ENCODE peak calls at places on chromosomes 12 and 14, in six cellular contexts. Y is GM12878, M is upper lobe of left lung, S is HepG2, F is K562, K is A549. U is an unnamed sample.
A peak's percentile ranks its signal among the peaks of the same experiment; 100 is the strongest.

GRCh38 chr14:24042733-24043132 is 9.1 kb upstream of the CARMIL3 start:
- ATAC-seq in M (no peak), F (no peak), Y (no peak), K (no peak), S (no peak), U (no peak)

GRCh38 chr12:66624806-66625205 is 54.1 kb downstream of the GRIP1 start:
- ATAC-seq in K (no peak), M (no peak), Y (peak; percentile 84), F (no peak), S (no peak), U (no peak)

GRCh38 chr14:56131865-56132830 is 13.9 kb downstream of the PELI2 start:
- ATAC-seq in M (peak; percentile 36), K (peak; percentile 38), S (no peak), F (no peak), Y (no peak), U (no peak)

GRCh38 chr14:71852201-71852600 is 80.0 kb upstream of the RGS6 start:
- ATAC-seq in S (no peak), M (no peak), Y (peak; percentile 15), K (no peak), F (no peak), U (no peak)

GRCh38 chr12:71664411-71665108 is 459 bp downstream of the THAP2 start:
- ATAC-seq in F (peak; percentile 11), S (peak; percentile 27), Y (peak; percentile 23), K (peak; percentile 30), M (no peak), U (no peak)

GRCh38 chr12:2642176-2642892 is 152.4 kb upstream of the FKBP4 start:
- ATAC-seq in M (no peak), Y (no peak), F (no peak), S (no peak), K (no peak), U (no peak)

GRCh38 chr14:95078841-95079240 is 78.5 kb downstream of the DICER1 start:
- ATAC-seq in S (no peak), Y (no peak), F (no peak), K (no peak), M (no peak), U (no peak)

GRCh38 chr12:97404549-97404948 is 58.1 kb upstream of the RMST start:
- ATAC-seq in M (peak; percentile 53), K (peak; percentile 92), F (no peak), S (peak; percentile 92), Y (peak; percentile 90), U (no peak)

GRCh38 chr12:116672842-116673516 is 64.9 kb downstream of the SPRING1 start:
- ATAC-seq in F (no peak), S (no peak), Y (peak; percentile 64), M (no peak), K (peak; percentile 23), U (no peak)

GRCh38 chr12:10989107-10989506 is 2.4 kb upstream of the TAS2R50 start:
- ATAC-seq in F (no peak), M (no peak), Y (no peak), S (no peak), K (no peak), U (no peak)

GRCh38 chr12:117093918-117094630 is 5.1 kb downstream of the TESC start:
- ATAC-seq in K (no peak), F (no peak), S (no peak), M (no peak), Y (no peak), U (no peak)

GRCh38 chr14:52222901-52223300 is 44.6 kb upstream of the PTGDR start:
- ATAC-seq in K (no peak), M (no peak), F (no peak), Y (no peak), S (peak; percentile 43), U (no peak)

GRCh38 chr14:93996130-93996695 is 888 bp upstream of the CCDC197 start:
- ATAC-seq in Y (no peak), F (no peak), M (no peak), K (no peak), S (no peak), U (no peak)

GRCh38 chr12:117119592-117120198 is 20.5 kb upstream of the TESC start:
- ATAC-seq in K (peak; percentile 86), M (peak; percentile 44), S (peak; percentile 81), F (peak; percentile 93), Y (peak; percentile 92), U (peak; percentile 65)

GRCh38 chr12:2248087-2248900 is 195.5 kb downstream of the CACNA1C start:
- ATAC-seq in S (peak; percentile 98), Y (peak; percentile 19), K (no peak), F (no peak), M (no peak), U (peak; percentile 80)

GRCh38 chr12:84813780-84814663 is 98.6 kb downstream of the SLC6A15 start:
- ATAC-seq in K (no peak), F (no peak), S (no peak), M (no peak), Y (peak; percentile 85), U (no peak)

GRCh38 chr12:95218852-95219171 is 1.2 kb downstream of the VEZT start:
- ATAC-seq in K (no peak), F (peak; percentile 3), Y (peak; percentile 34), S (no peak), M (no peak), U (no peak)

DNA sequence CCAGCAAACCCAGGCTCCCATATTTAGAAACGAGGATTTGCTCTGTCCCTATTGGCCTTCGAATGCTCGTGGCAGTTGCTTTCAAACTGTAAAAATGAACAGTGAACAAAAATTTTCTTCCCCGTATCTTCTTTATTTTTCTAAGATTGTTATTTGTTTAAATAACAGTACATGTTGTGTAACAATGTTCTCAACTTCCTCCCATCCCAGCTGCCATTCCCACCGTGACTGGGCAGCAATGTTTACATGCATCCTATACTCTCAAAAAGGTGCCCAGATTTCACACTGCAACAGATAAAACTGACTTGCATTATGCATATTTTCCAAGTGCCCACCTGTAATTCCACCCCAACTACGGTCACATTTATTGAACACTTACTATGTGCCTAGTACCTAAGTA is 12.8 kb downstream of the VCPKMT start:
- ATAC-seq in M (no peak), K (no peak), F (no peak), Y (no peak), S (no peak), U (no peak)
- H3K4me3 ChIP-seq in M (no peak overlapping the region), K (no peak overlapping the region), F (no peak overlapping the region), Y (no peak overlapping the region), S (no peak overlapping the region), U (no peak overlapping the region)

GRCh38 chr12:8687846-8688601 is 9.8 kb upstream of the RIMKLB start:
- ATAC-seq in S (no peak), M (peak; percentile 92), K (peak; percentile 97), Y (no peak), F (peak; percentile 51), U (peak; percentile 99)
- TF ChIP-seq POLR2A in S (no peak), M (no peak), K (no peak), Y (no peak), F (no peak), U (no peak)

GRCh38 chr14:76887196-76887595 is 61.0 kb downstream of the LRRC74A start:
- ATAC-seq in M (no peak), K (no peak), S (no peak), F (no peak), Y (no peak), U (no peak)

GRCh38 chr14:76884853-76885276 is 58.7 kb downstream of the LRRC74A start:
- ATAC-seq in F (no peak), S (no peak), M (peak; percentile 64), Y (no peak), K (peak; percentile 25), U (peak; percentile 85)

GRCh38 chr14:76882646-76883045 is 56.4 kb downstream of the LRRC74A start:
- ATAC-seq in K (no peak), F (no peak), S (no peak), Y (no peak), M (no peak), U (no peak)

GRCh38 chr14:76883437-76883836 is 57.2 kb downstream of the LRRC74A start:
- ATAC-seq in Y (no peak), S (no peak), K (no peak), M (no peak), F (no peak), U (no peak)

DNA sequence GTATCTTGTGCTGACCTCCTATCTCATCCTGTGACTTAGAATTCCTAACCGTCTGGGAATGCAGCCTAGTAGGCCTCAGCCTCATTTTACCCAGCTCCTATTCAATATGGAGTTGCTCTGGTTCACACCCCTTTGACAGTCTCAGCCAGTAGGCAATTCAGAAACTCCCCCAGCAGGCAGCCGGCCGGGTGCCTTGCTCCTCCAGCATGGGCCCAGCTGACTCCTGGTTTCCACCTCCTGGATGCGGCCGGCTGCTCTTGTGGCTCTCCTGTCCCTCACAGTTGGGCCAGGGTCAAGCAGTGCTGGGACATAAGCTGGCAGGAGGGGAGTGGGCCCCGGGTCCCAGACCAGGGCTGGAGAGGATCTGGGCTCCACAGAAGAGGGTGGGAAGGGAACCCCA is 58.2 kb downstream of the LRRC74A start:
- ATAC-seq in K (no peak), Y (no peak), F (no peak), S (no peak), M (no peak), U (no peak)
- TF ChIP-seq EP300 in K (no peak), Y (no peak), F (no peak), S (no peak), M (no peak), U (no peak)

GRCh38 chr14:105064001-105064400 is 1.2 kb downstream of the GPR132 start:
- ATAC-seq in S (no peak), F (no peak), K (no peak), M (no peak), Y (no peak), U (no peak)

GRCh38 chr14:105063041-105063440 is 2.2 kb downstream of the GPR132 start:
- ATAC-seq in F (no peak), S (no peak), Y (no peak), K (no peak), M (peak; percentile 34), U (no peak)

GRCh38 chr14:105060751-105061427 is 4.3 kb downstream of the GPR132 start:
- ATAC-seq in S (no peak), Y (peak; percentile 7), F (no peak), M (peak; percentile 43), K (no peak), U (peak; percentile 33)

GRCh38 chr14:105061428-105062047 is 3.7 kb downstream of the GPR132 start:
- ATAC-seq in M (peak; percentile 52), S (no peak), K (no peak), F (peak; percentile 21), Y (peak; percentile 23), U (peak; percentile 23)

GRCh38 chr14:105062048-105062433 is 3.2 kb downstream of the GPR132 start:
- ATAC-seq in K (no peak), M (no peak), S (no peak), Y (no peak), F (no peak), U (no peak)
- H3K4me3 ChIP-seq in K (no peak overlapping the region), M (peak overlapping the region; percentile 24), S (no peak overlapping the region), Y (peak overlapping the region; percentile 71), F (no peak overlapping the region), U (no peak overlapping the region)